ENCODE peak calls at places on chromosomes 5 and 9, in six cellular contexts. One of them, this sample, is unnamed.

GRCh38 chr5:116446356-116447005 is 128.1 kb downstream of the SEMA6A start:
- DNase-seq in ELR: no peak
- DNase-seq in fibroblast of villous mesenchyme: no peak
- DNase-seq in iPS-NIHi11: no peak
- DNase-seq in mesothelial cell of epicardium: no peak
- DNase-seq in COR-L47: no peak
- DNase-seq in this sample: no peak

GRCh38 chr9:93465853-93466252 is 12.5 kb upstream of the FAM120AOS start:
- DNase-seq in ELR: no peak
- DNase-seq in fibroblast of villous mesenchyme: no peak
- DNase-seq in iPS-NIHi11: no peak
- DNase-seq in mesothelial cell of epicardium: no peak
- DNase-seq in COR-L47: no peak
- DNase-seq in this sample: no peak

GRCh38 chr9:128116104-128117083 is 11.1 kb downstream of the PTGES2 start:
- DNase-seq in ELR: no peak
- DNase-seq in fibroblast of villous mesenchyme: no peak
- DNase-seq in iPS-NIHi11: no peak
- DNase-seq in mesothelial cell of epicardium: no peak
- DNase-seq in COR-L47: no peak
- DNase-seq in this sample: no peak

GRCh38 chr5:133155326-133155969 is 103.6 kb downstream of the HSPA4 start:
- DNase-seq in ELR: no peak
- DNase-seq in fibroblast of villous mesenchyme: no peak
- DNase-seq in iPS-NIHi11: no peak
- DNase-seq in mesothelial cell of epicardium: no peak
- DNase-seq in COR-L47: no peak
- DNase-seq in this sample: no peak

GRCh38 chr9:114155967-114156294 is 594 bp downstream of the COL27A1 start:
- DNase-seq in ELR: peak; percentile 52
- DNase-seq in fibroblast of villous mesenchyme: no peak
- DNase-seq in iPS-NIHi11: peak; percentile 62
- DNase-seq in mesothelial cell of epicardium: no peak
- DNase-seq in COR-L47: no peak
- DNase-seq in this sample: no peak

GRCh38 chr9:125990793-125991220 is 243.6 kb downstream of the PBX3 start:
- DNase-seq in ELR: no peak
- DNase-seq in fibroblast of villous mesenchyme: no peak
- DNase-seq in iPS-NIHi11: no peak
- DNase-seq in mesothelial cell of epicardium: peak; percentile 12
- DNase-seq in COR-L47: no peak
- DNase-seq in this sample: peak; percentile 58

GRCh38 chr5:137507150-137507549 is 8.0 kb upstream of the SPOCK1 start:
- DNase-seq in ELR: no peak
- DNase-seq in fibroblast of villous mesenchyme: no peak
- DNase-seq in iPS-NIHi11: no peak
- DNase-seq in mesothelial cell of epicardium: no peak
- DNase-seq in COR-L47: no peak
- DNase-seq in this sample: no peak

GRCh38 chr9:134782921-134783698 is 97.5 kb upstream of the FCN2 start:
- DNase-seq in ELR: no peak
- DNase-seq in fibroblast of villous mesenchyme: no peak
- DNase-seq in iPS-NIHi11: no peak
- DNase-seq in mesothelial cell of epicardium: no peak
- DNase-seq in COR-L47: no peak
- DNase-seq in this sample: no peak

GRCh38 chr5:132909702-132910101 is 36.2 kb downstream of the LEAP2 start:
- DNase-seq in ELR: no peak
- DNase-seq in fibroblast of villous mesenchyme: no peak
- DNase-seq in iPS-NIHi11: no peak
- DNase-seq in mesothelial cell of epicardium: no peak
- DNase-seq in COR-L47: no peak
- DNase-seq in this sample: no peak

GRCh38 chr9:135073081-135073740 is 14.3 kb upstream of the OLFM1 start:
- DNase-seq in ELR: no peak
- DNase-seq in fibroblast of villous mesenchyme: no peak
- DNase-seq in iPS-NIHi11: no peak
- DNase-seq in mesothelial cell of epicardium: peak; percentile 2
- DNase-seq in COR-L47: no peak
- DNase-seq in this sample: peak; percentile 44

GRCh38 chr5:17412760-17413671 is 85.0 kb upstream of the TAF11L2 start:
- DNase-seq in ELR: peak; percentile 7
- DNase-seq in fibroblast of villous mesenchyme: no peak
- DNase-seq in iPS-NIHi11: no peak
- DNase-seq in mesothelial cell of epicardium: no peak
- DNase-seq in COR-L47: peak; percentile 16
- DNase-seq in this sample: peak; percentile 79

GRCh38 chr9:106731910-106732309 is 131.1 kb upstream of the ZNF462 start:
- DNase-seq in ELR: no peak
- DNase-seq in fibroblast of villous mesenchyme: no peak
- DNase-seq in iPS-NIHi11: no peak
- DNase-seq in mesothelial cell of epicardium: no peak
- DNase-seq in COR-L47: peak; percentile 89
- DNase-seq in this sample: no peak

GRCh38 chr5:32713396-32714381 is 2.6 kb downstream of the NPR3 start:
- DNase-seq in ELR: peak; percentile 56
- DNase-seq in fibroblast of villous mesenchyme: no peak
- DNase-seq in iPS-NIHi11: peak; percentile 77
- DNase-seq in mesothelial cell of epicardium: no peak
- DNase-seq in COR-L47: no peak
- DNase-seq in this sample: no peak

GRCh38 chr5:77232959-77233358 is 22.5 kb downstream of the PDE8B start:
- DNase-seq in ELR: no peak
- DNase-seq in fibroblast of villous mesenchyme: peak; percentile 23
- DNase-seq in iPS-NIHi11: no peak
- DNase-seq in mesothelial cell of epicardium: no peak
- DNase-seq in COR-L47: no peak
- DNase-seq in this sample: no peak

GRCh38 chr9:131837316-131837715 is 97.4 kb upstream of the RAPGEF1 start:
- DNase-seq in ELR: peak; percentile 28
- DNase-seq in fibroblast of villous mesenchyme: no peak
- DNase-seq in iPS-NIHi11: peak; percentile 79
- DNase-seq in mesothelial cell of epicardium: no peak
- DNase-seq in COR-L47: no peak
- DNase-seq in this sample: no peak

GRCh38 chr5:166267907-166268306 is 2023.5 kb upstream of the WWC1 start:
- DNase-seq in ELR: no peak
- DNase-seq in fibroblast of villous mesenchyme: no peak
- DNase-seq in iPS-NIHi11: no peak
- DNase-seq in mesothelial cell of epicardium: no peak
- DNase-seq in COR-L47: no peak
- DNase-seq in this sample: no peak

GRCh38 chr5:149414405-149415244 is 35.5 kb upstream of the IL17B start:
- DNase-seq in ELR: peak; percentile 43
- DNase-seq in fibroblast of villous mesenchyme: peak; percentile 72
- DNase-seq in iPS-NIHi11: no peak
- DNase-seq in mesothelial cell of epicardium: no peak
- DNase-seq in COR-L47: no peak
- DNase-seq in this sample: peak; percentile 78

GRCh38 chr5:93428868-93429267 is 152.2 kb downstream of the NR2F1-AS1 start:
- DNase-seq in ELR: peak; percentile 76
- DNase-seq in fibroblast of villous mesenchyme: peak; percentile 33
- DNase-seq in iPS-NIHi11: no peak
- DNase-seq in mesothelial cell of epicardium: no peak
- DNase-seq in COR-L47: no peak
- DNase-seq in this sample: no peak

GRCh38 chr9:110842169-110842568 is 173.6 kb downstream of the MUSK start:
- DNase-seq in ELR: peak; percentile 46
- DNase-seq in fibroblast of villous mesenchyme: no peak
- DNase-seq in iPS-NIHi11: peak; percentile 19
- DNase-seq in mesothelial cell of epicardium: no peak
- DNase-seq in COR-L47: no peak
- DNase-seq in this sample: no peak

GRCh38 chr9:1726993-1727759 is 288.0 kb upstream of the SMARCA2 start:
- DNase-seq in ELR: peak; percentile 1
- DNase-seq in fibroblast of villous mesenchyme: no peak
- DNase-seq in iPS-NIHi11: peak; percentile 26
- DNase-seq in mesothelial cell of epicardium: no peak
- DNase-seq in COR-L47: no peak
- DNase-seq in this sample: no peak

GRCh38 chr5:28542968-28543367 is 1504.6 kb upstream of the CDH9 start:
- DNase-seq in ELR: peak; percentile 39
- DNase-seq in fibroblast of villous mesenchyme: peak; percentile 5
- DNase-seq in iPS-NIHi11: no peak
- DNase-seq in mesothelial cell of epicardium: no peak
- DNase-seq in COR-L47: no peak
- DNase-seq in this sample: no peak

GRCh38 chr9:88396836-88397577 is 8.8 kb downstream of the SPIN1 start:
- DNase-seq in ELR: peak; percentile 53
- DNase-seq in fibroblast of villous mesenchyme: peak; percentile 22
- DNase-seq in iPS-NIHi11: no peak
- DNase-seq in mesothelial cell of epicardium: no peak
- DNase-seq in COR-L47: no peak
- DNase-seq in this sample: no peak

This sample was measured in cardiac septum.